ENCODE peak calls at places on chromosomes 12 and 14, in nine cellular contexts. D is neuronal stem cell; G is fibroblast of lung; B is Peyer's patch; U is CD8-positive, alpha-beta T cell; I is WERI-Rb-1; E is mammary epithelial cell; Z is A549; O is Panc1. N is an unnamed sample.

GRCh38 chr12:5201554-5202243 is 158.0 kb downstream of the KCNA5 start:
- DNase-seq in D (no peak), G (peak), B (no peak), U (no peak), I (peak), E (no peak), Z (no peak), O (no peak), N (no peak)

GRCh38 chr12:59388176-59388575 is 207.7 kb upstream of the SLC16A7 start:
- DNase-seq in D (no peak), G (no peak), B (no peak), U (no peak), I (no peak), E (no peak), Z (no peak), O (no peak), N (no peak)

GRCh38 chr12:91177380-91177779 is 5.2 kb downstream of the DCN start:
- DNase-seq in D (no peak), G (peak), B (no peak), U (no peak), I (no peak), E (no peak), Z (no peak), O (no peak), N (no peak)

GRCh38 chr12:3795096-3795799 is 42.3 kb upstream of the CRACR2A start:
- DNase-seq in D (no peak), G (peak), B (no peak), U (no peak), I (no peak), E (no peak), Z (no peak), O (no peak), N (no peak)

GRCh38 chr14:49598479-49599301 is at the start of gene LRR1:
- DNase-seq in D (peak), G (peak), B (peak), U (peak), I (peak), E (peak), Z (peak), O (no peak), N (peak)

GRCh38 chr12:98983647-98984046 is 338.6 kb downstream of the APAF1 start:
- DNase-seq in D (no peak), G (no peak), B (no peak), U (no peak), I (no peak), E (peak), Z (no peak), O (no peak), N (no peak)

GRCh38 chr12:122106891-122107660 is 28.5 kb downstream of the MLXIP start:
- DNase-seq in D (no peak), G (peak), B (no peak), U (no peak), I (no peak), E (peak), Z (no peak), O (no peak), N (no peak)

GRCh38 chr12:67940780-67941243 is 48.4 kb upstream of the IFNG-AS1 start:
- DNase-seq in D (no peak), G (peak), B (no peak), U (no peak), I (peak), E (peak), Z (no peak), O (no peak), N (peak)

GRCh38 chr12:114306646-114307045 is 99.3 kb downstream of the TBX5 start:
- DNase-seq in D (no peak), G (peak), B (no peak), U (no peak), I (no peak), E (no peak), Z (no peak), O (no peak), N (no peak)

GRCh38 chr14:95067526-95067925 is 89.8 kb downstream of the DICER1 start:
- DNase-seq in D (no peak), G (no peak), B (no peak), U (no peak), I (no peak), E (no peak), Z (no peak), O (no peak), N (no peak)

GRCh38 chr14:20413785-20414117 is 450 bp upstream of the TEP1 start:
- DNase-seq in D (no peak), G (no peak), B (peak), U (no peak), I (no peak), E (peak), Z (no peak), O (no peak), N (no peak)

GRCh38 chr14:71165121-71165574 is 257.9 kb downstream of the PCNX1 start:
- DNase-seq in D (no peak), G (peak), B (no peak), U (no peak), I (no peak), E (peak), Z (no peak), O (no peak), N (no peak)

GRCh38 chr14:61749867-61750266 is 12.4 kb upstream of the SNAPC1 start:
- DNase-seq in D (no peak), G (no peak), B (no peak), U (no peak), I (no peak), E (no peak), Z (peak), O (no peak), N (no peak)

GRCh38 chr12:71195338-71195896 is 37.6 kb upstream of the TSPAN8 start:
- DNase-seq in D (no peak), G (no peak), B (no peak), U (no peak), I (no peak), E (no peak), Z (no peak), O (no peak), N (no peak)

GRCh38 chr14:53054457-53054856 is 98.7 kb downstream of the DDHD1 start:
- DNase-seq in D (no peak), G (peak), B (no peak), U (no peak), I (no peak), E (peak), Z (no peak), O (no peak), N (no peak)

GRCh38 chr14:95045836-95046430 is 111.4 kb downstream of the DICER1 start:
- DNase-seq in D (no peak), G (no peak), B (no peak), U (no peak), I (no peak), E (no peak), Z (no peak), O (no peak), N (no peak)

GRCh38 chr12:84763112-84763511 is 149.5 kb downstream of the SLC6A15 start:
- DNase-seq in D (no peak), G (peak), B (no peak), U (no peak), I (no peak), E (no peak), Z (no peak), O (no peak), N (no peak)

GRCh38 chr14:24196071-24197061 is 1.1 kb upstream of the TM9SF1 start:
- DNase-seq in D (no peak), G (peak), B (no peak), U (no peak), I (no peak), E (peak), Z (no peak), O (no peak), N (no peak)

GRCh38 chr12:114371250-114371649 is 34.7 kb downstream of the TBX5 start:
- DNase-seq in D (no peak), G (no peak), B (no peak), U (no peak), I (no peak), E (no peak), Z (no peak), O (no peak), N (no peak)

GRCh38 chr12:124663206-124663605 is 95.8 kb upstream of the NCOR2 start:
- DNase-seq in D (no peak), G (no peak), B (no peak), U (no peak), I (no peak), E (no peak), Z (no peak), O (no peak), N (no peak)

GRCh38 chr12:88993655-88994054 is 358.6 kb downstream of the DUSP6 start:
- DNase-seq in D (peak), G (peak), B (no peak), U (no peak), I (no peak), E (peak), Z (peak), O (peak), N (peak)

GRCh38 chr14:33871394-33871793 is 79.5 kb downstream of the EGLN3 start:
- DNase-seq in D (no peak), G (no peak), B (no peak), U (no peak), I (no peak), E (no peak), Z (no peak), O (no peak), N (no peak)

GRCh38 chr12:41230756-41231155 is 42.6 kb downstream of the PDZRN4 start:
- DNase-seq in D (no peak), G (no peak), B (no peak), U (no peak), I (no peak), E (no peak), Z (no peak), O (no peak), N (no peak)

GRCh38 chr12:106301611-106302321 is 767 bp upstream of the TCP11L2 start:
- DNase-seq in D (peak), G (peak), B (peak), U (peak), I (peak), E (peak), Z (peak), O (no peak), N (no peak)

GRCh38 chr14:23123419-23123818 is 4.4 kb upstream of the CEBPE start:
- DNase-seq in D (no peak), G (no peak), B (no peak), U (no peak), I (peak), E (no peak), Z (no peak), O (no peak), N (no peak)
- H3K27ac ChIP-seq in D (no peak), G (no peak), B (no peak), U (no peak), I (no peak), E (no peak), Z (no peak), O (no peak), N (no peak)

DNA sequence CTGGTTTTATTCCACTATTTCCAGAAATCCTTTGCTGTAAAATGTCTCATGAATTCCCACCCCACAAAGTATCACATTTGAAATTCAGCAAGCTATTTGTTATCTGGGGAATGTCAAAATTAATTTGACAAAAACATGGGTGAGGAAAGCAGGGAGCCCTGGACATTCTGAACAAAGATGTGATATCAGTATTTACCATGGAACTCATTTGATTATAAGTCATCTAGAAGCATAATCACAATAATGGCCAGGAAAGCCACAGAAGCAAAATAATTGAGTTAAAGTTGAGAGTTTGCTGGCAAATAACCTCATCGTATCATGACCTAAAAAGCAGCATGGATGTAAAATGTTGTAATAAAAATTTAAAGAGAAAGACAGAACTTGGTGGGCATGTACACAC is 96.1 kb downstream of the ANO6 start:
- DNase-seq in D (no peak), G (no peak), B (no peak), U (no peak), I (no peak), E (no peak), Z (no peak), O (no peak), N (no peak)
- H3K27ac ChIP-seq in D (no peak), G (no peak), B (no peak), U (no peak), I (no peak), E (no peak), Z (no peak), O (no peak), N (no peak)

GRCh38 chr14:69204753-69205152 is 13.5 kb downstream of the EXD2 start:
- DNase-seq in D (no peak), G (peak), B (no peak), U (no peak), I (no peak), E (peak), Z (no peak), O (no peak), N (no peak)
- H3K27ac ChIP-seq in D (no peak), G (no peak), B (no peak), U (no peak), I (no peak), E (no peak), Z (no peak), O (no peak), N (no peak)

GRCh38 chr14:59349154-59349772 is 115.9 kb downstream of the GPR135 start:
- DNase-seq in D (no peak), G (no peak), B (no peak), U (no peak), I (no peak), E (no peak), Z (no peak), O (no peak), N (no peak)
- H3K27ac ChIP-seq in D (no peak), G (no peak), B (peak), U (no peak), I (no peak), E (no peak), Z (no peak), O (no peak), N (no peak)

DNA sequence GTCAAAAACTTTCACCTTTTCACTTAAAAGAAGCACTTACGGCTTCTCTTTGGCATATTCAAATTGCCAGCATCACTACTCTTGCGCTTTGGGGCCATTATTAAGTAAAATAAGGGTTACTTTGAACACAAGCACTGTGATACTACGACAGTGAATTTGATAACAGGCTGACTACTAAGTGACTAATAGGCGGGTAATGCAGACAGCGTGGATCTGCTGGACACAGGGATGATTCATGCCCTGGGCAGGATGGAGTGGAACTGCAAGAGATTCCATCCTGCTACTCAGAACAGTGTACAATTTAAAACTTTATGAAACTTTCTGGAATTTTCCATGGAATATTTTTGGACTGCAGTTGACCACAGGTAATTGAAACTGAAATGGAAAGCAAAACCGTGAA is 45.9 kb downstream of the YEATS4 start:
- DNase-seq in D (no peak), G (peak), B (no peak), U (no peak), I (no peak), E (peak), Z (peak), O (peak), N (peak)
- H3K27ac ChIP-seq in D (no peak), G (no peak), B (no peak), U (no peak), I (no peak), E (no peak), Z (peak), O (no peak), N (no peak)

GRCh38 chr14:28761438-28762289 is 4.9 kb upstream of the FOXG1 start:
- DNase-seq in D (no peak), G (no peak), B (no peak), U (no peak), I (no peak), E (no peak), Z (no peak), O (no peak), N (no peak)

GRCh38 chr14:28759056-28759657 is 7.4 kb upstream of the FOXG1 start:
- DNase-seq in D (no peak), G (peak), B (no peak), U (no peak), I (no peak), E (peak), Z (no peak), O (no peak), N (no peak)

GRCh38 chr14:28759658-28760313 is 6.8 kb upstream of the FOXG1 start:
- DNase-seq in D (no peak), G (no peak), B (no peak), U (no peak), I (no peak), E (no peak), Z (no peak), O (no peak), N (no peak)

GRCh38 chr14:28762290-28762948 is 4.2 kb upstream of the FOXG1 start:
- DNase-seq in D (no peak), G (no peak), B (no peak), U (no peak), I (no peak), E (no peak), Z (no peak), O (no peak), N (no peak)

DNA sequence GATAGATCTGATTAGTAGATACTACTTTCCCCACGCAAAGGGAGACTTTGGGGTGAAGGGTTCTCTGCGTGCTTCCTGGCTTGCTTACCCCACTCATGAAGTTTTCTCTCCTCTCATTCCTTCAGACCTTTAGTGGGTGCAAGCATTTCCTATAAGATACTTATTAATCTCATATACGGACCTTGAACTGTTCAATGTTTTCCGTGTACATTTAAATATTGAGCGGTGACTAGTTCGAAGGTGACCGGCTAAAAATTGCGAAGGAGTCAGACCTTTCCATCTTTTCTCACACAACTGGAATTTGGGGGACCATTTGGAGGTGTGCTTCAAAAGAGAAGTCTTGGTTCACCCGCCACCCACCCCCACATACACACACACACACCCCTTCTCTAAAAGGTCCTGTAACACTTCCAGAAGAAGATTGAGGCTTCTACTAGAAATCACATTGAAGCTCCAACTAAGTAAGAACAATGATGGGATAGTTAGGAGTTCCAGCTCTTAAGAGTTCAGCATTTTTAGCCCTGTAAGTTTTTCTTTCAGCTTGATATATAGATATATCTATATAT is 6.1 kb upstream of the FOXG1 start:
- DNase-seq in D (no peak), G (no peak), B (no peak), U (no peak), I (no peak), E (no peak), Z (no peak), O (no peak), N (no peak)
- H3K27ac ChIP-seq in D (no peak), G (no peak), B (no peak), U (no peak), I (no peak), E (no peak), Z (no peak), O (no peak), N (no peak)

DNA sequence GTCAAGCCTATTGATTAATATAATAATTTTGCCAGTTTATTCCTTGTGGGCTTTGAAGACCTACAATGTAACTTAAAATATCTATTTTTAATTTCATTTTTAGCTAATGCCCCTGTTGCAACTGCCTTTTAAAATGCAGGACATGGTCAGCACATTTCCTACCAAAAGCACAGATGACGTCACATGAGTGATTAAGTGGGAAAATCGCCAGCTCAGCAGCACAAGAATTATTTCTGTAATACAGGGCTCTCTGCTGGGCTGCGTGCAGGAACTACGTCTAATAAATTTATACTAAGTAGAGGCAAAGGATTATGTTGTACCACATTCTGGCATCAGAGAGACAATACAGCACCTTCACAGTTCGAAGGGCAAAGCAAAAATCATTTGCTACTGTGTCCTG is 8.2 kb downstream of the RACGAP1 start:
- DNase-seq in D (no peak), G (peak), B (no peak), U (no peak), I (no peak), E (peak), Z (no peak), O (no peak), N (peak)
- H3K27ac ChIP-seq in D (no peak), G (peak), B (peak), U (no peak), I (no peak), E (no peak), Z (no peak), O (peak), N (peak)

GRCh38 chr12:78871566-78871965 is 7.0 kb downstream of the SYT1 start:
- DNase-seq in D (no peak), G (peak), B (no peak), U (no peak), I (no peak), E (no peak), Z (no peak), O (no peak), N (no peak)
- H3K27ac ChIP-seq in D (no peak), G (no peak), B (no peak), U (no peak), I (no peak), E (no peak), Z (peak), O (no peak), N (no peak)

GRCh38 chr14:68145036-68145435 is 325.5 kb downstream of the RAD51B start:
- DNase-seq in D (no peak), G (no peak), B (no peak), U (no peak), I (no peak), E (no peak), Z (no peak), O (no peak), N (no peak)
- H3K27ac ChIP-seq in D (no peak), G (no peak), B (peak), U (no peak), I (no peak), E (no peak), Z (peak), O (peak), N (no peak)

N was measured in AG04450.